ENCODE peak calls at places on chromosomes 16 and 17, in seven cellular contexts. C is mucosa of descending colon; F is stimulated activated CD8-positive, alpha-beta memory T cell treated with anti-CD3 and anti-CD28 coated beads, Interleukin-4, amount 100 ng/mL, for 48 hours; U is fibroblast of the conjunctiva; J is thoracic aorta; D is effector CD4-positive, alpha-beta T cell; H is activated T-helper 1 cell treated with anti-CD3 and anti-CD28 coated beads, Interleukin-12 subunit alpha, Interleukin-12 subunit beta, Interleukin-2, Interleukin-4 antibody, amounts not matched to agents 30 ng/mL and 10 ng/mL and 1 ng/mL, durations not matched to agents 14 hours and 24 hours and 36 hours. O is an unnamed sample.
A peak's percentile ranks its signal among the peaks of the same experiment; 100 is the strongest.

GRCh38 chr17:77957215-77957868 is 1.2 kb upstream of the TNRC6C start:
- DNase-seq in F (no peak), U (no peak), H (peak; percentile 11), C (peak; percentile 4), D (no peak), J (no peak), O (no peak)

GRCh38 chr16:51002889-51003490 is 148.1 kb downstream of the SALL1 start:
- DNase-seq in H (no peak), J (no peak), F (no peak), C (no peak), U (no peak), D (no peak), O (no peak)

GRCh38 chr17:281365-281999 is 71.1 kb downstream of the RPH3AL start:
- DNase-seq in C (no peak), H (no peak), D (no peak), U (no peak), F (no peak), J (no peak), O (no peak)

GRCh38 chr17:48498168-48498840 is 32.5 kb downstream of the HOXB1 start:
- DNase-seq in D (no peak), C (no peak), J (no peak), U (no peak), H (no peak), F (no peak), O (no peak)

GRCh38 chr16:57316390-57317017 is 32.0 kb upstream of the PLLP start:
- DNase-seq in U (peak; percentile 83), F (no peak), J (no peak), D (no peak), C (no peak), H (no peak), O (no peak)

GRCh38 chr17:11383157-11383556 is 142.1 kb downstream of the SHISA6 start:
- DNase-seq in U (no peak), J (no peak), H (no peak), F (no peak), D (no peak), C (no peak), O (no peak)

GRCh38 chr17:81976332-81977210 is 858 bp upstream of the ASPSCR1 start:
- DNase-seq in F (peak; percentile 67), D (no peak), C (peak; percentile 55), J (no peak), H (no peak), U (no peak), O (peak; percentile 75)

GRCh38 chr16:49068224-49068623 is 213.4 kb downstream of the CBLN1 start:
- DNase-seq in H (no peak), J (no peak), C (no peak), F (no peak), U (no peak), D (no peak), O (no peak)

GRCh38 chr17:80352991-80353665 is 61.8 kb upstream of the ENDOV start:
- DNase-seq in C (no peak), F (no peak), J (no peak), U (no peak), D (no peak), H (no peak), O (no peak)

GRCh38 chr16:53744449-53744848 is 40.5 kb downstream of the FTO start:
- DNase-seq in F (peak; percentile 27), H (no peak), D (no peak), C (no peak), J (no peak), U (no peak), O (no peak)

O was measured in H7.